ENCODE peak calls at places on chromosomes 11 and 22, in five cellular contexts. A is kidney epithelial cell, C is mesendoderm, V is GM12865, D is uterus. B is an unnamed sample.

GRCh38 chr11:15793032-15793996 is 563.0 kb downstream of the SOX6 start:
- DNase-seq in A (peak), C (no peak), V (no peak), D (no peak), B (no peak)

GRCh38 chr11:63537293-63538101 is 889 bp downstream of the PLAAT4 start:
- DNase-seq in A (no peak), C (no peak), V (no peak), D (peak), B (peak)

GRCh38 chr22:39309364-39309861 is 10.0 kb downstream of the RPL3 start:
- DNase-seq in A (no peak), C (peak), V (no peak), D (no peak), B (peak)

GRCh38 chr22:41237036-41237706 is 3.6 kb downstream of the CHADL start:
- DNase-seq in A (no peak), C (no peak), V (no peak), D (no peak), B (no peak)

GRCh38 chr22:47351836-47352579 is 589.6 kb downstream of the TBC1D22A start:
- DNase-seq in A (no peak), C (no peak), V (no peak), D (no peak), B (no peak)

GRCh38 chr22:50710886-50711285 is 27.1 kb upstream of the ACR start:
- DNase-seq in A (no peak), C (no peak), V (no peak), D (no peak), B (no peak)

GRCh38 chr22:36737776-36738175 is 34.2 kb upstream of the CACNG2 start:
- DNase-seq in A (no peak), C (no peak), V (no peak), D (no peak), B (peak)

GRCh38 chr22:49659924-49660315 is 167.8 kb downstream of the BRD1 start:
- DNase-seq in A (no peak), C (no peak), V (no peak), D (peak), B (no peak)

GRCh38 chr11:64896448-64897022 is 18.1 kb upstream of the EHD1 start:
- DNase-seq in A (no peak), C (no peak), V (no peak), D (no peak), B (no peak)

GRCh38 chr11:134047586-134047999 is 21.3 kb upstream of the JAM3 start:
- DNase-seq in A (no peak), C (no peak), V (no peak), D (peak), B (peak)
- H3K4me3 ChIP-seq in A (no peak), C (no peak), V (no peak), D (peak), B (no peak)

DNA sequence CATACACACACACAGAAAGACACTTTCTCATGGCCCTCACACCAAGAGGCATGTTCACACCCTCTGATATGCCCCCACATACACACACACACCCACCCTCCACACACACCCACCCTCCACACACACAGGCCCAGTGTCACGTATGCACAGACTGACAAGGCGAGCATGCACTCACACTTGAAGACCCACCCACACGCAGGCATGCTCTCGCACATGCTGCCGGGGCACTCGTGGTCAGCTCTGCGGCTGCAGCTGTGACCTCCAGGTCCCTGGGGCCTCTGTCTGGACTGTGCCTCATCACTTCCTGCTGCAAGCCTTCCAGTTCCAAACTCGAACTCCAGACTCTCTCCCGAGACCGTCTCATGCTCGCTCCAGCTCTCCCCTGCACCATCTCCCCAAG is 9.6 kb downstream of the DCHS1 start:
- DNase-seq in A (no peak), C (no peak), V (peak), D (no peak), B (peak)
- H3K4me3 ChIP-seq in A (no peak), C (no peak), V (no peak), D (no peak), B (no peak)

GRCh38 chr11:113189909-113190667 is 124.3 kb upstream of the TTC12 start:
- DNase-seq in A (no peak), C (peak), V (no peak), D (peak), B (peak)
- H3K4me3 ChIP-seq in A (no peak), C (no peak), V (no peak), D (no peak), B (no peak)

GRCh38 chr22:21921729-21922128 is 30.9 kb downstream of the PPM1F start:
- DNase-seq in A (no peak), C (no peak), V (no peak), D (no peak), B (no peak)
- H3K4me3 ChIP-seq in A (no peak), C (no peak), V (no peak), D (no peak), B (no peak)

DNA sequence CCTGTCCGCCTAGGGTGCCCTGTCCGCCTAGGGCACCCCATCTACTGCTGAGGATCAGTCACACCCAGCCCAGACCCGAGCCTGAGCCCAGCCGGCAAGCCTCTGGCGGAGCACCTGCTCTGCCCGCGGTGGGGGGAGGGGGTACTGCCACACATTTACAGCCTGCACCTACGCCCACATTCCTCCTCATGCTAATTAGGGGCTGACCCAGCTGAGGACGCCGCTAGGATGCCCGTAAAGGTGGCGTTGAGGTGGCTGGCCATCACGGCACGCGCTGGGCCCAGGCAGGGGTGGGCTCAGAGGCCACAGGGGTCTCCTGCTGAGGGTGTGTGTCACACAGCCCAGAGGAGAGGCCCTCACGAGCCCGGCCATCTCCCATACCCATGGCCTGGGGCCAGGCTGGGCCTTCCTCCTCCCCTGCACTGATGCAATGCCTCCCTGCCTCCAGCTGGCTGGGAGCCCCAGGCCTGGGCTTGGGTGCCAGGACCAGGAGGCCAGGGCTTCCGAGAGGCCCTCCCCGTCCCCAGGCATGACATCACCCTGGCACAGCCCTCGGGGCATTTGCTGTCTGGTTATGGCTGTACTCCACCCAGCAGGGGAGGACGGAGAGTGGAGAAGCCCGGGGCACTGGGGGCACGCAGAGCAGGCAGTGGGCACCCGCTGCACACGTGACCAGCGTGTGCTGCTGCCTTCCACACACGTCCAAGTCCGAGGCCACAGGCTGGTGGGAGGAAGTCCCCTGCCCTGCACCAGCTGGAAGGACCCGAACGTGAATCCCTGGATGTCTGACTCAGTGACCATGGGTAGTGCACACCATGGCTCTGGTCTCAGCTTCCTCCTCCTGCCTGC is 12.7 kb downstream of the DUSP8 start:
- DNase-seq in A (peak), C (peak), V (no peak), D (peak), B (peak)
- H3K4me3 ChIP-seq in A (no peak), C (no peak), V (no peak), D (no peak), B (no peak)

DNA sequence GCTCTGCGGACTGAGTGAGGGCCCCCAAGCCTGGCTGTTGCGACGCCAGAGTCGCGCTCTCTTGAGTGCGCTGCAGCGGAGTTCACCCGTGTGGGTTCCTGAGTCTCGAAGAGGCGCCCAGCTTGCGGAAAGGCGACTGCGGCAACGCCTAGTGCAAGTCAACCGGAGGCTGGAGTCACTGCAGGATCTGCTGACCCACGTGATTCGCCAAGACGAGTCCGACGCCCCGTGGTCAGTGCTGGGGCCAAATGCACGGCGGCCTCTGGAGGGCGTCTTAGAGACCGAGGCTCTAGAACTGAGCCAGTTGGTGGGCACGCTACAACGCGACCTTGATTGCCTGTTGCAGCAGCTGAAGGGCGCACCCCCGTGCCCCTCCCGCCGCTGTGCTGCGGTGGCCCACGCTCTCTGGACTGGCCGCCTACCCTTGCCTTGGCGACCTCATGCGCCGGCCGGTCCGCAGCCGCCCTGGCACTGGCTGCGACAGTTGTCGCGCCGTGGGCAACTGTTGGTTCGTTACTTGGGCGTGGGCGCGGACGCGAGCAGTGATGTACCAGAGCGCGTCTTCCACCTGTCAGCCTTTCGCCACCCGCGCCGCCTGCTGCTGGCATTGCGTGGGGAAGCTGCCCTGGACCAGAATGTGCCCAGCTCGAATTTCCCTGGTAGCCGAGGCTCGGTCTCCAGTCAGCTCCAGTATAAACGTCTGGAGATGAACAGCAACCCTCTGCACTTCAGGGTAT is 32.6 kb downstream of the RRP8 start:
- DNase-seq in A (no peak), C (no peak), V (no peak), D (no peak), B (no peak)
- H3K4me3 ChIP-seq in A (no peak), C (no peak), V (no peak), D (no peak), B (peak)

B was measured in right atrium auricular region.